ENCODE peak calls at places on chromosomes 12 and 14, in seven cellular contexts. D is body of pancreas, T is epithelial cell of esophagus, I is left ventricle myocardium inferior, J is IMR-90, M is GM23338, L is choroid plexus epithelial cell. E is an unnamed sample.

GRCh38 chr12:10113085-10113484 is 14.3 kb upstream of the CLEC1A start:
- DNase-seq in D (no peak), T (no peak), I (no peak), J (peak), M (no peak), L (peak), E (no peak)

GRCh38 chr14:21039585-21040369 is 2.4 kb upstream of the RNASE7 start:
- DNase-seq in D (peak), T (peak), I (no peak), J (peak), M (peak), L (peak), E (no peak)

GRCh38 chr14:92384461-92385133 is 61.6 kb downstream of the SLC24A4 start:
- DNase-seq in D (no peak), T (no peak), I (no peak), J (no peak), M (no peak), L (no peak), E (no peak)

GRCh38 chr12:103728323-103728722 is 112.7 kb downstream of the NT5DC3 start:
- DNase-seq in D (no peak), T (no peak), I (no peak), J (peak), M (no peak), L (peak), E (no peak)

GRCh38 chr14:34460841-34461240 is 1.2 kb downstream of the SPTSSA start:
- DNase-seq in D (no peak), T (peak), I (no peak), J (peak), M (no peak), L (peak), E (peak)

GRCh38 chr12:89709994-89710872 is 1.6 kb upstream of the ATP2B1 start:
- DNase-seq in D (peak), T (peak), I (peak), J (peak), M (peak), L (peak), E (no peak)

GRCh38 chr12:25313591-25313990 is 62.9 kb upstream of the KRAS start:
- DNase-seq in D (no peak), T (no peak), I (no peak), J (peak), M (no peak), L (no peak), E (no peak)

GRCh38 chr12:102888511-102888910 is 28.5 kb downstream of the PAH start:
- DNase-seq in D (no peak), T (no peak), I (no peak), J (no peak), M (no peak), L (no peak), E (no peak)

GRCh38 chr14:29749327-29749726 is 178.3 kb downstream of the PRKD1 start:
- DNase-seq in D (no peak), T (no peak), I (no peak), J (peak), M (no peak), L (peak), E (no peak)

GRCh38 chr12:128813392-128813791 is 10.4 kb downstream of the SLC15A4 start:
- DNase-seq in D (no peak), T (no peak), I (no peak), J (no peak), M (no peak), L (no peak), E (no peak)

GRCh38 chr12:52037248-52037861 is 13.9 kb upstream of the NR4A1 start:
- DNase-seq in D (peak), T (peak), I (peak), J (peak), M (peak), L (peak), E (no peak)

GRCh38 chr14:96592591-96593388 is 90.6 kb downstream of the PAPOLA start:
- DNase-seq in D (peak), T (peak), I (peak), J (peak), M (peak), L (peak), E (no peak)

GRCh38 chr12:131775904-131776889 is 52.0 kb upstream of the MMP17 start:
- DNase-seq in D (no peak), T (peak), I (no peak), J (no peak), M (no peak), L (no peak), E (no peak)

GRCh38 chr12:95836185-95836609 is 22.6 kb upstream of the SNRPF start:
- DNase-seq in D (no peak), T (peak), I (no peak), J (peak), M (no peak), L (no peak), E (no peak)

GRCh38 chr14:44942436-44942835 is 19.3 kb downstream of the KLHL28 start:
- DNase-seq in D (no peak), T (no peak), I (no peak), J (no peak), M (no peak), L (no peak), E (no peak)

GRCh38 chr14:37197421-37198272 is at the start of gene MIPOL1:
- DNase-seq in D (peak), T (peak), I (peak), J (peak), M (peak), L (peak), E (peak)
- H3K4me3 ChIP-seq in D (peak), T (peak), I (peak), J (peak), M (peak), L (peak), E (peak)

GRCh38 chr14:56687123-56687522 is 107.5 kb downstream of the TMEM260 start:
- DNase-seq in D (no peak), T (no peak), I (no peak), J (no peak), M (no peak), L (no peak), E (peak)

DNA sequence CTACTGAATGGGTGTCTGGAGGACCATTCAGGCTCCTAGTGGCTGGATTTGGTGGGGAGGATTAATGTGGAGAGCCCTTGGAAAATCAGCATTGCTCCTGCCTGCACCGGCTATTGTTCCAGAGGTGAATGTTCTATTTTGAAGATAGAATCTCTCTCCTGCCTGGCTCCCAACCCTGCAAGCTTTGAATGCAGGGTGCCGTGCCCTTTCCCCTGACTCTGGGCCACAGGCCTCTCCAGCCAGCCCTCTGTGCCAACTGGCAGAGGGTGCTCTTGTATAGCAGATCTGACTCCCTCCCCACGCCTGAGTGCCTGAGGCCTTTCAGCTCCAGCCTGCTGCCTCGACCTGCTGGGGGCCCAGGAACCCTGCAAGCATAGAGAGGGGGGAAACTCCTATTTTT is 106.8 kb downstream of the TMEM260 start:
- DNase-seq in D (peak), T (peak), I (peak), J (no peak), M (peak), L (no peak), E (peak)
- TF ChIP-seq CTCF in D (no peak), T (no peak), I (peak), J (no peak), M (peak), L (no peak), E (peak)

GRCh38 chr14:90692061-90692460 is 124.2 kb downstream of the TTC7B start:
- DNase-seq in D (no peak), T (no peak), I (no peak), J (peak), M (no peak), L (no peak), E (no peak)
- H3K4me3 ChIP-seq in D (no peak), T (no peak), I (no peak), J (no peak), M (no peak), L (no peak), E (no peak)

GRCh38 chr12:62581288-62582064 is 114.8 kb downstream of the MON2 start:
- DNase-seq in D (no peak), T (peak), I (peak), J (peak), M (peak), L (peak), E (no peak)
- TF ChIP-seq CTCF in D (peak), T (peak), I (peak), J (peak), M (peak), L (peak), E (peak)

GRCh38 chr14:77039285-77040058 is 11.0 kb upstream of the IRF2BPL start:
- DNase-seq in D (no peak), T (no peak), I (no peak), J (peak), M (no peak), L (peak), E (no peak)
- H3K4me3 ChIP-seq in D (no peak), T (peak), I (peak), J (peak), M (peak), L (peak), E (peak)

DNA sequence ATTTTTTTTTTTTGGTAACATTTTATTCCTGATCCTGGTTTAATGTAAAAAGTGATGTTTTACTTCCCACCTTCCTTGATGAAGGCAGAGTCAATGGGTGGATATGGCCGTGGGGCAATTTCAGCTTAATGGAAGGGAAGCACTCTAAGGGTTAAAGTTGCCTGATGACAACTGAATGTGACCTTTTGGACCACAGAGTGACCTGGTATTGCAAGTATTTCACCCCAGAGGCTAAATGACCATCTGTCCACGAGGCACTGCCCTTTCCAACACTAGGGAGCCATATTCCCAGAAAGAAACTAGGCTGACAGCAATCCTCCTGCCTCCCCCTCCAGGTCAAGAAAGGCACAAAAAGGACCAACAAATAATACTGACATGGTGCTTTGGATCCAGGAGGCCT is 4.8 kb downstream of the CCDC177 start:
- DNase-seq in D (no peak), T (no peak), I (no peak), J (no peak), M (no peak), L (no peak), E (no peak)
- TF ChIP-seq CTCF in D (no peak), T (no peak), I (no peak), J (no peak), M (no peak), L (no peak), E (no peak)

GRCh38 chr12:70607107-70607506 is 30.1 kb downstream of the PTPRB start:
- DNase-seq in D (no peak), T (no peak), I (no peak), J (no peak), M (no peak), L (no peak), E (peak)

GRCh38 chr12:70609739-70610491 is 27.3 kb downstream of the PTPRB start:
- DNase-seq in D (peak), T (peak), I (peak), J (no peak), M (peak), L (no peak), E (no peak)

GRCh38 chr12:70608184-70608583 is 29.0 kb downstream of the PTPRB start:
- DNase-seq in D (no peak), T (no peak), I (no peak), J (no peak), M (no peak), L (no peak), E (no peak)

GRCh38 chr12:70606001-70606400 is 31.2 kb downstream of the PTPRB start:
- DNase-seq in D (no peak), T (peak), I (no peak), J (peak), M (no peak), L (peak), E (peak)

DNA sequence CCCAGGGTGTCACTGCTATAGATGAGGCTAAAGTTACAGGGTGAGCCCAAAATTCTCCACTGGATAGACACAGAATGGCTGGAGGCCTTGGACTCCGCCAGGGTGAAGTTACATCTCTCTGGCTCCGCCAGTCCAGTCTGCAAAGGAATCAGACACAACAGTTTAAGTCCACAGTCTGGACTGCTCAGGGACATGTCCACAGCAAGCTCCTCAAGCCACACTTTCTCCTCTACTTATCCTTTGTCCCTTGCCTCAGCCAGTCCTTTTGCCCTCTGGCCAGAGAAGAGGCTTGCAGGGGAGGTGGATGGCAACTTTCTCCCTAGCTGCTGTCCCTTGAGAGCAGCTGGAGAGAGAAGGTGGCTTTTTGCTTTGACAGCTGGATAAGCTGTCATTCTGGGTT is 28.0 kb downstream of the PTPRB start:
- DNase-seq in D (no peak), T (no peak), I (no peak), J (no peak), M (no peak), L (no peak), E (no peak)
- H3K4me3 ChIP-seq in D (no peak), T (peak), I (peak), J (no peak), M (peak), L (peak), E (peak)

DNA sequence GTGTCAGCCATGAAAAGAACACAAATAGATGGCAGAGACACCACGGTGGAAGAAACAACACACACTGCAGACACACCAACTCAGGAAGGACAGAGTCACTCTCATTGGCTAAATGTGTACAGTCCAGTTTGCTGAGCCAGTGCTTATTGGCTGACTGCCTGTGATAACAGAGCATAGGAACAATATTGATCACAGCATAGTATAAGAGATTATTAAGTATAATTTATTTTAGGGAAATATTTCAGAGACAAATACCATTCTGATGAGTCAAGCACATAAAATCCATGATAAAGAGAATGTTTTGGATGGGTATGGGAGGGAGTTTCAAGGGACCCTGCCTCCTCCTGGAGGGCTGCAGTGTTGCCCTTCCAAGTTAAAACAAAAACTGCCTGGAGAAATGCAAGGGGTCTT is 50.9 kb downstream of the BTG1 start:
- DNase-seq in D (no peak), T (no peak), I (no peak), J (peak), M (peak), L (peak), E (no peak)
- TF ChIP-seq CTCF in D (no peak), T (no peak), I (no peak), J (peak), M (peak), L (peak), E (peak)

E was measured in retinal pigment epithelial cell.